ENCODE peak calls at places on chromosomes 5 and 9, in six cellular contexts. R is GM12865; H is effector memory CD4-positive, alpha-beta T cell; J is RWPE2; V is lower lobe of right lung; I is foreskin fibroblast. U is an unnamed sample.

GRCh38 chr5:173509060-173509459 is 107.4 kb downstream of the BOD1 start:
- DNase-seq in R (no peak), V (no peak), J (no peak), I (peak; percentile 61), H (no peak), U (no peak)

GRCh38 chr5:11012295-11012694 is 251.3 kb upstream of the DAP start:
- DNase-seq in I (no peak), R (no peak), V (no peak), J (no peak), H (no peak), U (no peak)

GRCh38 chr9:107172979-107173347 is 110.1 kb upstream of the RAD23B start:
- DNase-seq in R (peak; percentile 65), J (no peak), V (no peak), H (no peak), I (no peak), U (no peak)

GRCh38 chr5:148904440-148904839 is 78.0 kb downstream of the ADRB2 start:
- DNase-seq in J (no peak), I (no peak), V (no peak), R (no peak), H (no peak), U (no peak)

GRCh38 chr9:115590016-115590415 is 472.1 kb upstream of the TNC start:
- DNase-seq in V (no peak), R (no peak), I (peak; percentile 96), H (no peak), J (no peak), U (no peak)

GRCh38 chr9:22005700-22006605 is 3.2 kb downstream of the CDKN2B start:
- DNase-seq in I (peak; percentile 69), J (no peak), H (no peak), R (no peak), V (no peak), U (peak; percentile 52)

GRCh38 chr5:41968153-41968723 is 43.2 kb downstream of the FBXO4 start:
- DNase-seq in J (no peak), R (no peak), H (no peak), I (no peak), V (no peak), U (no peak)

GRCh38 chr5:44574626-44575025 is 185.4 kb upstream of the FGF10 start:
- DNase-seq in R (no peak), I (peak; percentile 0), V (no peak), J (no peak), H (no peak), U (no peak)

GRCh38 chr5:99815-100214 is 7.8 kb downstream of the PLEKHG4B start:
- DNase-seq in J (no peak), H (no peak), V (no peak), R (no peak), I (no peak), U (no peak)

GRCh38 chr9:34654317-34655083 is 2.5 kb downstream of the IL11RA start:
- DNase-seq in V (no peak), I (peak; percentile 88), H (no peak), J (no peak), R (no peak), U (no peak)

GRCh38 chr9:110016340-110016739 is 191.6 kb downstream of the C9orf152 start:
- DNase-seq in H (no peak), R (no peak), V (no peak), I (peak; percentile 86), J (no peak), U (no peak)

GRCh38 chr5:168292783-168293696 is 1.6 kb downstream of the WWC1 start:
- DNase-seq in V (no peak), R (no peak), J (no peak), I (no peak), H (no peak), U (no peak)
- H3K4me3 ChIP-seq in V (peak overlapping the region; percentile 61), R (peak overlapping the region; percentile 62), J (peak overlapping the region; percentile 95), I (no peak overlapping the region), H (no peak overlapping the region), U (peak overlapping the region; percentile 94)

GRCh38 chr5:147554285-147554817 is 44.5 kb upstream of the DPYSL3 start:
- DNase-seq in V (no peak), R (no peak), I (peak; percentile 82), H (no peak), J (no peak), U (no peak)
- H3K4me3 ChIP-seq in V (peak overlapping the region; percentile 7), R (no peak overlapping the region), I (peak overlapping the region; percentile 28), H (no peak overlapping the region), J (no peak overlapping the region), U (no peak overlapping the region)

GRCh38 chr5:80246995-80247729 is 8.7 kb downstream of the SERINC5 start:
- DNase-seq in I (peak; percentile 94), J (peak; percentile 89), R (peak; percentile 41), H (peak; percentile 30), V (peak; percentile 55), U (peak; percentile 82)
- H3K4me3 ChIP-seq in I (no peak overlapping the region), J (peak overlapping the region; percentile 9), R (no peak overlapping the region), H (peak overlapping the region; percentile 5), V (no peak overlapping the region), U (peak overlapping the region; percentile 26)

GRCh38 chr5:27473300-27474053 is 435.1 kb upstream of the CDH9 start:
- DNase-seq in H (no peak), I (no peak), V (no peak), R (no peak), J (no peak), U (peak; percentile 50)
- H3K4me3 ChIP-seq in H (no peak overlapping the region), I (no peak overlapping the region), V (no peak overlapping the region), R (peak overlapping the region; percentile 57), J (no peak overlapping the region), U (peak overlapping the region; percentile 65)

DNA sequence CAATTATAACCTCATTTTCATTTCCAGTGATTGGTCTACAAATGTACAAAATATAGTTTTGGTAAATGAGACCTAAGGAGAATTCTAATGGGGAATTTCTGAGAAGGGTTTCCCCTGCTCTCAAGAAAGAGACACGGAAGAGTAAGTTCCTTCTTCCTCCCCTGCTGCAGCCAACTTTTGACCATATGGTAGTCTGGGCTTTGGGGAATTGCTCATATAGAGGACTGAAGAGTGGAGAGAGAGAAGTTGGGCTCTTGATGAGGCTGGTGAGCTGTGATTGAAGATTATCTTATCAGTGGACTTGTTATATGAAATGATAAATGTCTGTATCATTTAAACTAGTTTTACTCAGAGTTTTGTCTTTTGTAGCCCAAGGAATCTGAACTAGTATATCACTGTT is 4.3 kb upstream of the LNPEP start:
- DNase-seq in V (no peak), J (no peak), H (no peak), I (no peak), R (peak; percentile 82), U (no peak)
- H3K4me3 ChIP-seq in V (no peak overlapping the region), J (no peak overlapping the region), H (no peak overlapping the region), I (no peak overlapping the region), R (peak overlapping the region; percentile 85), U (no peak overlapping the region)

GRCh38 chr9:23830949-23831730 is 5.1 kb upstream of the ELAVL2 start:
- DNase-seq in I (no peak), R (no peak), H (no peak), V (no peak), J (no peak), U (peak; percentile 61)
- H3K4me3 ChIP-seq in I (no peak overlapping the region), R (no peak overlapping the region), H (no peak overlapping the region), V (no peak overlapping the region), J (no peak overlapping the region), U (peak overlapping the region; percentile 55)

GRCh38 chr5:88876714-88877113 is 6.3 kb downstream of the MEF2C start:
- DNase-seq in V (no peak), J (no peak), I (no peak), H (no peak), R (no peak), U (no peak)
- H3K4me3 ChIP-seq in V (no peak overlapping the region), J (no peak overlapping the region), I (no peak overlapping the region), H (no peak overlapping the region), R (peak overlapping the region; percentile 94), U (no peak overlapping the region)

DNA sequence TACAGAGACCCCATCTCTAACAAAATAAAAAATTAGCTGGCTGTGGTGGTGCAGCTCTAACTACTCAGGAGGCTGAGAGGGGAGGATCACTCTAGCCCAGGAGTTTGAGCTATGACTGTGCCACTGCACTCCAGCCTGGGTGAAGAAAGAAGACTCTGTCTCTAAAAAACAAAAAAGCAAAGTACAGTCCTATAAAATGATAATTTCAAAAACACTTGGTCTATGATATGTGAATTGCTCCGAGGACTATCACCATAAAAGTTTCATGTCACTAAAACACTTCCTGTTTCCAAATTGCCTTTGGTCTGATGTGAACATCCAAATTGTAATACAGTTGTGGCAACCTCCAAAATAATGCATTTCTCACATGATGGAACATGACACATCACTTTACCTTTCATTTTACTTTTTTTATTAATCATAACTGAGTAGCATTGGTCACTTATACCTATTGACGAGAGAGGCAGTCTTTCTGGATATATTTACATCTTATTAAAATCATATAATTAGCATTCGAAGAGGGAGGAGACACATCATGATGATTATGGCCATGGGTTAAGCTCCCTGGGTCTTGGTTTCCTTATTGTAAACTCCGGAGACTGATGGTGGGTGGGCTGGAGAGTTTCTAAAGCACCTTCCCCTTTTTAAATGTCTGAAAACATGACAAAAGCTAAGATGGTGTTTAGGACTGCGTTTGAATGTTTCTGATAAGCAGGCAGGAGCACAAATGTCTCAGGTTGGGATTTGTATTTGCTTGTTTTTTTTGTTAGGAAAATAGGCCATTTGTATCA is 25.8 kb upstream of the CD180 start:
- DNase-seq in J (no peak), I (no peak), V (no peak), R (no peak), H (no peak), U (no peak)
- H3K4me3 ChIP-seq in J (no peak overlapping the region), I (no peak overlapping the region), V (no peak overlapping the region), R (no peak overlapping the region), H (no peak overlapping the region), U (no peak overlapping the region)

GRCh38 chr9:36815566-36816348 is 218.3 kb downstream of the PAX5 start:
- DNase-seq in R (no peak), I (no peak), H (no peak), J (peak; percentile 7), V (no peak), U (no peak)

GRCh38 chr9:36820392-36820861 is 213.6 kb downstream of the PAX5 start:
- DNase-seq in V (no peak), H (no peak), J (peak; percentile 56), R (no peak), I (no peak), U (no peak)

GRCh38 chr9:36818242-36818938 is 215.7 kb downstream of the PAX5 start:
- DNase-seq in R (no peak), H (no peak), J (peak; percentile 25), V (no peak), I (peak; percentile 16), U (peak; percentile 21)

GRCh38 chr9:36817160-36817834 is 216.8 kb downstream of the PAX5 start:
- DNase-seq in J (peak; percentile 25), R (no peak), H (no peak), V (no peak), I (no peak), U (no peak)

DNA sequence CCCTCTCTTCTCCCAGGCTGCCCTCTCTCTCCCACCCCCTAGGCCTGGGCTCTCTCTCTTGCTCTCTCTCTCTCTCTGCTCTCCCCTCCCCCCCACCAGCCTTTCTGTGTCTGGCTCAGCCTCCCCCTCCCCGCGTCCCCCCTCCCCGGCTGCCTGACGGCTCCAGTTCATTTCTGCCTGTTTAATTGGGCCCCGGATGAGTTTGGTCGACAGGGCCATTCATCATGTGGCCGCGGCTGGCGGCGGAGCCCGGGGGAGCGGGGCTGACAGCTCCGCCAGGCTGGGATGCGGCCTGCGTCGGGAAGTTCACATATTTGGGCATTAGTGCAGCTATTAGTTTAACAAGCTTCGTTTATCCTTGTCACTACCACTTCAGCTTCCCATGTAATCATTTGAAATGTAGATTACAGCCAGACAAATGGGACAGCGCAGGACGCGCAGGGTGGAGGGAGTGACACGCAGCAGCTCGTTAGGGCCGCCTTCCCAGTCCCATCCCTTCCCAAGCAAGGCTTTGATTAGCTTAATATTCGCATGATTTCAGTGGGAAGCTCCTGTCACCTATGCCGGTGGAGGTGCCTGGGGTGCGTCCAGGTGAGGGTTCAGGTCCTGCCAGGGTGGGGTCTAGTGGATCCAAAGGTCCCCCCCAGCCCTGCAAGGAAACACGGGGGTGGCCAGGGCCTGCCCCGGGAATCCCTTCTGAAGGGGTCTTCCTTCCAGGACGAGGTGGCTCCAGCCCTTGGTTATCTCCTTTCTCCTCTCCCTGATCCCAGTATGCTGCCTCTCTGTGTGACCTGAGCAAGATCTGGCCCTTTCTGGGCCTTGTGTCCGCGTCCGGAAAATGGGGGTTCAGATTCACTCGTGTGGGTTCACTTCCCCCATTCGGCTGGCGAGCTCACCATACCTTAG is 214.8 kb downstream of the PAX5 start:
- DNase-seq in I (peak; percentile 11), R (no peak), H (no peak), V (no peak), J (peak; percentile 34), U (peak; percentile 69)
- H3K4me3 ChIP-seq in I (no peak overlapping the region), R (no peak overlapping the region), H (no peak overlapping the region), V (peak overlapping the region; percentile 25), J (no peak overlapping the region), U (no peak overlapping the region)

U was measured in neural progenitor cell.